ENCODE peak calls at places on chromosomes 11 and 22, in four cellular contexts. J is mammary epithelial cell, T is HCT116, Z is neuronal stem cell. I is an unnamed sample. For H3K4me1, the result is how much of the 10 kb centered on the place peaks cover.

GRCh38 chr22:30826670-30827355 is 132.1 kb downstream of the OSBP2 start:
- DNase-seq in J (no peak), T (no peak), Z (no peak), I (no peak)

GRCh38 chr11:130312046-130312445 is 2.7 kb downstream of the ZBTB44 start:
- DNase-seq in J (no peak), T (no peak), Z (no peak), I (no peak)

GRCh38 chr11:49851511-49851910 is 100.7 kb upstream of the OR4C13 start:
- DNase-seq in J (no peak), T (no peak), Z (no peak), I (no peak)

GRCh38 chr11:74009675-74010305 is 905 bp upstream of the UCP3 start:
- DNase-seq in J (no peak), T (no peak), Z (no peak), I (no peak)

GRCh38 chr11:61045271-61045670 is 57.0 kb upstream of the CD5 start:
- DNase-seq in J (peak), T (no peak), Z (no peak), I (no peak)

GRCh38 chr11:95699631-95700470 is 89.7 kb downstream of the FAM76B start:
- DNase-seq in J (peak), T (no peak), Z (no peak), I (no peak)

GRCh38 chr11:128553662-128554392 is 33.5 kb downstream of the ETS1 start:
- DNase-seq in J (no peak), T (no peak), Z (no peak), I (no peak)

GRCh38 chr11:16136792-16137395 is 219.5 kb downstream of the SOX6 start:
- DNase-seq in J (no peak), T (no peak), Z (no peak), I (no peak)

GRCh38 chr11:38593649-38594048 is 1995.6 kb upstream of the RAG2 start:
- DNase-seq in J (peak), T (no peak), Z (no peak), I (no peak)

GRCh38 chr11:35174666-35175065 is 35.7 kb downstream of the CD44 start:
- DNase-seq in J (no peak), T (no peak), Z (no peak), I (peak)

GRCh38 chr22:44389181-44389580 is 76.4 kb upstream of the SHISAL1 start:
- DNase-seq in J (no peak), T (no peak), Z (no peak), I (no peak)

GRCh38 chr22:40855960-40856512 is 403 bp downstream of the ST13 start:
- DNase-seq in J (peak), T (no peak), Z (peak), I (no peak)

GRCh38 chr22:24695958-24696511 is 78.5 kb downstream of the PIWIL3 start:
- DNase-seq in J (no peak), T (no peak), Z (no peak), I (peak)

GRCh38 chr22:41177626-41178424 is 27.3 kb upstream of the L3MBTL2 start:
- DNase-seq in J (no peak), T (no peak), Z (no peak), I (no peak)

GRCh38 chr22:49340406-49340805 is 487.3 kb downstream of the BRD1 start:
- DNase-seq in J (no peak), T (no peak), Z (no peak), I (no peak)

GRCh38 chr11:1218256-1218787 is 4.5 kb upstream of the MUC5B start:
- DNase-seq in J (no peak), T (no peak), Z (no peak), I (no peak)

GRCh38 chr11:64359712-64360402 is 895 bp downstream of the RPS6KA4 start:
- DNase-seq in J (peak), T (no peak), Z (no peak), I (peak)

GRCh38 chr22:44869196-44869595 is 116.8 kb downstream of the ARHGAP8 start:
- DNase-seq in J (no peak), T (no peak), Z (no peak), I (no peak)

GRCh38 chr11:73461844-73462435 is 85.7 kb downstream of the RELT start:
- DNase-seq in J (no peak), T (no peak), Z (no peak), I (no peak)

GRCh38 chr11:33773399-33774355 is 643 bp downstream of the FBXO3 start:
- DNase-seq in J (peak), T (no peak), Z (no peak), I (peak)

GRCh38 chr11:113014731-113015455 is 53.7 kb downstream of the NCAM1 start:
- DNase-seq in J (no peak), T (no peak), Z (no peak), I (no peak)

GRCh38 chr22:40709752-40710413 is 30.6 kb downstream of the MCHR1 start:
- DNase-seq in J (no peak), T (no peak), Z (no peak), I (no peak)

GRCh38 chr11:103581680-103582265 is 454.7 kb upstream of the DDI1 start:
- DNase-seq in J (no peak), T (no peak), Z (no peak), I (no peak)

GRCh38 chr22:30861688-30862552 is 106.7 kb downstream of the MORC2 start:
- DNase-seq in J (no peak), T (no peak), Z (no peak), I (no peak)

GRCh38 chr22:40412441-40412840 is 42.0 kb downstream of the SGSM3 start:
- DNase-seq in J (no peak), T (no peak), Z (no peak), I (no peak)

GRCh38 chr11:75244052-75244814 is 3.7 kb downstream of the TPBGL start:
- DNase-seq in J (no peak), T (no peak), Z (no peak), I (no peak)

GRCh38 chr11:19827399-19828135 is 114.9 kb downstream of the NAV2 start:
- DNase-seq in J (no peak), T (no peak), Z (no peak), I (no peak)

GRCh38 chr11:36037031-36037430 is 93.2 kb downstream of the LDLRAD3 start:
- DNase-seq in J (peak), T (no peak), Z (no peak), I (no peak)

GRCh38 chr11:118167253-118167652 is 9.2 kb downstream of the SCN2B start:
- DNase-seq in J (no peak), T (no peak), Z (no peak), I (no peak)
- H3K4me1 ChIP-seq in J (under half), T (under half), Z (under half), I (under half)

DNA sequence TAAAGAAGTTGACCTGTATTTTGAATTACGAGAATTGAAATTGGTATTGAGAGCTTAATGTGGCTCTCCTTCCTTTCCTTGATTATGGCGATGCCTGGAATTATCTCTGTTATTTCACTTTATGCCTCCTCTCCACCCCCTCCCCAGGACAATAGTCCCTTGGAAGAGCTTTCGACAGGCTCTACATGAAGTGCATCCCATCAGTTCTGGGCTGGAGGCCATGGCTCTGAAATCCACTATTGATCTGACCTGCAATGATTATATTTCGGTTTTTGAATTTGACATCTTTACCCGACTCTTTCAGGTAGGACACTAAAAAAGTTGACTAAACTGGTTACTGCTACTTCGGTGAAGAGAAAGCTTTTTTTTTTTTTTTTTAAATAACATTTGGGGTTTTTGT is 43.2 kb downstream of the MCAM start:
- DNase-seq in J (no peak), T (no peak), Z (no peak), I (no peak)
- H3K4me2 ChIP-seq in J (no peak), T (no peak), Z (no peak), I (no peak)

DNA sequence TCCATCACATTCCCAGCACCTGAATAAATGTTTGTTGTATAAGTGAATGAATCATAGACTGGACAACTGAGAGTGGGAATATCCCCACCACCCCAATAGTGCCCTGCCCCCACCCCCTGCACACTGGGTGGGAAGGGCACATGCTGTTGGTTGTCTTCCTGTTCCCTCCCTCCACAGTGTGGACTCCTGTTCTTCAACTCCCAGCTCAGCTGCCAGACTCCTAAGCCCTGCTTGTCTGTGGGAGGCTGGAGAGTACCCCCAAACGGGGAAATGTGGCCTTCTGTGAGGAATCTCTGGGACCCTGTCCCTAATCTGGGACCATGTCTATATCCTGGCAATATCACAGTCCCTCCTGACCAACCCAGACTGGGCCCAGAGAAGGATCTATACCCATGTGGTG is 5.5 kb upstream of the MYOD1 start:
- DNase-seq in J (no peak), T (no peak), Z (no peak), I (no peak)
- H3K4me1 ChIP-seq in J (under half), T (under half), Z (under half), I (under half)

GRCh38 chr11:116661056-116661455 is 111.7 kb downstream of the BUD13 start:
- DNase-seq in J (no peak), T (no peak), Z (no peak), I (no peak)
- H3K4me2 ChIP-seq in J (no peak), T (no peak), Z (no peak), I (no peak)